ENCODE peak calls at places on chromosomes 3 and 15, in seven cellular contexts. O is activated gamma-delta T cell treated with Interleukin-2 at 50 U/mL for 16 hours, D is hippocampal formation, U is NCI-H460, V is NCI-H446, N is AG10803, T is MCF 10A. P is an unnamed sample.

GRCh38 chr15:90936823-90937222 is 1.7 kb downstream of the UNC45A start:
- DNase-seq in O (no peak), D (no peak), U (no peak), V (no peak), N (no peak), T (no peak), P (no peak)

GRCh38 chr15:95561463-95561862 is 769.0 kb upstream of the NR2F2 start:
- DNase-seq in O (no peak), D (no peak), U (no peak), V (no peak), N (peak), T (no peak), P (peak)

GRCh38 chr3:127015282-127016042 is 32.5 kb downstream of the PLXNA1 start:
- DNase-seq in O (no peak), D (no peak), U (no peak), V (no peak), N (no peak), T (no peak), P (no peak)

GRCh38 chr3:9870978-9871377 is 9.1 kb downstream of the CIDEC start:
- DNase-seq in O (no peak), D (no peak), U (no peak), V (no peak), N (peak), T (peak), P (peak)

GRCh38 chr15:72782993-72783562 is 480 bp downstream of the ADPGK start:
- DNase-seq in O (no peak), D (no peak), U (no peak), V (no peak), N (peak), T (peak), P (peak)

GRCh38 chr3:129313415-129313982 is 34.8 kb downstream of the HMCES start:
- DNase-seq in O (no peak), D (no peak), U (no peak), V (no peak), N (peak), T (peak), P (no peak)

GRCh38 chr3:50264964-50265485 is 3.9 kb upstream of the SEMA3B start:
- DNase-seq in O (no peak), D (no peak), U (no peak), V (no peak), N (no peak), T (no peak), P (no peak)

GRCh38 chr15:66369773-66370651 is 13.5 kb upstream of the TIPIN start:
- DNase-seq in O (no peak), D (no peak), U (no peak), V (no peak), N (peak), T (peak), P (peak)

GRCh38 chr3:11611271-11611893 is 32.3 kb downstream of the VGLL4 start:
- DNase-seq in O (no peak), D (no peak), U (no peak), V (no peak), N (no peak), T (no peak), P (no peak)

GRCh38 chr3:115324056-115324455 is 177.0 kb upstream of the ZBTB20 start:
- DNase-seq in O (no peak), D (no peak), U (no peak), V (no peak), N (no peak), T (no peak), P (peak)

GRCh38 chr15:23566070-23567050 is 886 bp downstream of the MKRN3 start:
- DNase-seq in O (peak), D (peak), U (no peak), V (peak), N (peak), T (no peak), P (no peak)

GRCh38 chr3:127479449-127479848 is 111.1 kb downstream of the TPRA1 start:
- DNase-seq in O (no peak), D (no peak), U (no peak), V (no peak), N (no peak), T (no peak), P (no peak)

GRCh38 chr15:77033729-77034619 is 36.9 kb downstream of the TSPAN3 start:
- DNase-seq in O (no peak), D (no peak), U (no peak), V (no peak), N (no peak), T (no peak), P (peak)

GRCh38 chr15:88865498-88866099 is 29.7 kb downstream of the HAPLN3 start:
- DNase-seq in O (no peak), D (no peak), U (no peak), V (no peak), N (no peak), T (peak), P (no peak)

GRCh38 chr3:183270344-183270743 is 17.3 kb downstream of the B3GNT5 start:
- DNase-seq in O (no peak), D (no peak), U (no peak), V (no peak), N (no peak), T (no peak), P (no peak)